ENCODE peak calls at places on chromosome 12, in six cellular contexts. O is CD8-positive, alpha-beta T cell; R is body of pancreas; N is testis; T is lower lobe of right lung; M is psoas muscle. C is an unnamed sample.
A peak's percentile ranks its signal among the peaks of the same experiment; 100 is the strongest.

GRCh38 chr12:64635356-64635998 is 25.2 kb downstream of the RASSF3 start:
- DNase-seq in O (no peak), R (no peak), N (no peak), T (no peak), M (no peak), C (no peak)

GRCh38 chr12:122282066-122282465 is 15.8 kb upstream of the VPS33A start:
- DNase-seq in O (no peak), R (no peak), N (no peak), T (no peak), M (no peak), C (no peak)

GRCh38 chr12:30152705-30153104 is 369.0 kb upstream of the TMTC1 start:
- DNase-seq in O (no peak), R (no peak), N (no peak), T (no peak), M (no peak), C (no peak)

GRCh38 chr12:112749081-112749480 is 42.5 kb upstream of the RPH3A start:
- DNase-seq in O (no peak), R (no peak), N (no peak), T (no peak), M (no peak), C (peak; percentile 10)

GRCh38 chr12:71142046-71142445 is 15.8 kb downstream of the TSPAN8 start:
- DNase-seq in O (no peak), R (no peak), N (no peak), T (no peak), M (no peak), C (no peak)

GRCh38 chr12:110012137-110012536 is 12.9 kb downstream of the ANKRD13A start:
- DNase-seq in O (peak; percentile 33), R (no peak), N (no peak), T (peak; percentile 75), M (no peak), C (no peak)

GRCh38 chr12:22665476-22665875 is 40.5 kb downstream of the ETNK1 start:
- DNase-seq in O (no peak), R (no peak), N (no peak), T (no peak), M (no peak), C (no peak)

GRCh38 chr12:95173392-95174251 is 43.6 kb downstream of the FGD6 start:
- DNase-seq in O (no peak), R (peak; percentile 88), N (peak; percentile 68), T (peak; percentile 69), M (peak; percentile 69), C (no peak)

GRCh38 chr12:6850796-6851152 is 312 bp downstream of the CDCA3 start:
- DNase-seq in O (no peak), R (no peak), N (no peak), T (no peak), M (peak; percentile 72), C (no peak)

GRCh38 chr12:130872179-130873096 is 572 bp downstream of the RAN start:
- DNase-seq in O (peak; percentile 37), R (peak; percentile 23), N (peak; percentile 60), T (peak; percentile 61), M (peak; percentile 67), C (no peak)

GRCh38 chr12:79725987-79726386 is 35.2 kb upstream of the PAWR start:
- DNase-seq in O (no peak), R (no peak), N (no peak), T (no peak), M (no peak), C (no peak)

GRCh38 chr12:15186593-15186992 is 34.6 kb downstream of the RERG start:
- DNase-seq in O (no peak), R (peak; percentile 31), N (no peak), T (no peak), M (no peak), C (no peak)

GRCh38 chr12:45558353-45558752 is 171.2 kb upstream of the ARID2 start:
- DNase-seq in O (no peak), R (no peak), N (no peak), T (no peak), M (no peak), C (no peak)

GRCh38 chr12:2097617-2098016 is 44.8 kb downstream of the CACNA1C start:
- DNase-seq in O (no peak), R (no peak), N (no peak), T (no peak), M (no peak), C (no peak)

GRCh38 chr12:7079826-7080125 is 12.5 kb downstream of the C1R start:
- DNase-seq in O (no peak), R (no peak), N (no peak), T (no peak), M (no peak), C (no peak)

GRCh38 chr12:128381961-128382360 is 115.0 kb downstream of the TMEM132C start:
- DNase-seq in O (no peak), R (no peak), N (no peak), T (no peak), M (no peak), C (peak; percentile 41)

GRCh38 chr12:1077036-1077803 is 86.2 kb downstream of the ERC1 start:
- DNase-seq in O (no peak), R (no peak), N (no peak), T (no peak), M (no peak), C (no peak)

GRCh38 chr12:89464974-89465592 is 59.5 kb downstream of the GALNT4 start:
- DNase-seq in O (no peak), R (no peak), N (no peak), T (no peak), M (no peak), C (no peak)

GRCh38 chr12:54624316-54625279 is 10.1 kb downstream of the LACRT start:
- DNase-seq in O (no peak), R (no peak), N (no peak), T (no peak), M (no peak), C (no peak)

GRCh38 chr12:54018608-54018984 is 9.6 kb upstream of the HOXC6 start:
- DNase-seq in O (no peak), R (no peak), N (peak; percentile 79), T (no peak), M (peak; percentile 86), C (no peak)

DNA sequence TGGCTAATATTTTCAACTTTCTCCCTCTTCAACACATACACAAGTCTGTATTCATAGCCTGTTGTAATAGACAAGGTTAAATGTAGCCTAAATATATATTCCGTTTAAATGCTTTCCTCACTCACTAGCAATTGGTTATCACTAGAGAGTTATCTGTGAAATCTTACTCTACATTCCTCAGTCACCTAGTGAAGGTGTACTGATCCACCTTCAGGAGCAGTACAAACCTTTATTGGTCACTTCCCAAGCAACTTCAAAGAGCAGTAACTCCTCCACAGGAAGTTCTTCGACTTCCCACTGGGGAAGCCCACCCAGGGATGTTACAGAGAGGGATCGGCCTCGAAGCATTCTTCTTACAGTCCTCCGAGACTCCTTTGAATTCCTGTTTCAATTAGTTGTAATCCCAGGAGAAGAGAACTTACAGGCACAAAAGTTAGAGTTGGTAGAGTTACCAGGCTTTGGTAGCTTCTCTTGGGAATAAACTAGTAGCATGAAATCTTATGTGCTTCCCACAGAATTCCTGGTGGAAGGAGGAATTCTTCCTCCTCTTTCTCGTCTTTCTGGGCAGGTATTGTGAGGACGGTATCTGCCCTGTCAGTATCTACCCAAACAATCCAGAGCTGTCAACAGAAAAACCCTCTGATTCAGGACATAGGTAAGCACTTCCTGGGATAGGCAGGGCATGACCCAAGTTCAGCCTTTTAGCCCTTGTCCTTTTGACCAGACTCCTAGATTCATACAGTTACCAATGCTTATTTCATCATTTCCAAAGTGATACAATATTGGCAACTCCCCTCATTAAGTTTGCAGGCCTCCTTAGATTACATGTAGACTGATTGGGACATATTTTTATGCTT is at the start of gene GYS2:
- DNase-seq in O (no peak), R (no peak), N (no peak), T (no peak), M (no peak), C (no peak)
- H3K27ac ChIP-seq in O (no peak within 1 kb of the TSS), R (no peak within 1 kb of the TSS), N (no peak within 1 kb of the TSS), T (no peak within 1 kb of the TSS), M (no peak within 1 kb of the TSS), C (no peak within 1 kb of the TSS)

GRCh38 chr12:124636138-124636968 is 68.9 kb upstream of the NCOR2 start:
- DNase-seq in O (peak; percentile 75), R (peak; percentile 38), N (no peak), T (no peak), M (peak; percentile 78), C (no peak)
- H3K27ac ChIP-seq in O (no peak overlapping the region), R (no peak overlapping the region), N (no peak overlapping the region), T (no peak overlapping the region), M (no peak overlapping the region), C (no peak overlapping the region)

GRCh38 chr12:126534495-126534894 is 1469.3 kb downstream of the AACS start:
- DNase-seq in O (no peak), R (no peak), N (no peak), T (no peak), M (no peak), C (no peak)

GRCh38 chr12:126538888-126539287 is 1473.7 kb downstream of the AACS start:
- DNase-seq in O (no peak), R (no peak), N (no peak), T (no peak), M (no peak), C (no peak)

DNA sequence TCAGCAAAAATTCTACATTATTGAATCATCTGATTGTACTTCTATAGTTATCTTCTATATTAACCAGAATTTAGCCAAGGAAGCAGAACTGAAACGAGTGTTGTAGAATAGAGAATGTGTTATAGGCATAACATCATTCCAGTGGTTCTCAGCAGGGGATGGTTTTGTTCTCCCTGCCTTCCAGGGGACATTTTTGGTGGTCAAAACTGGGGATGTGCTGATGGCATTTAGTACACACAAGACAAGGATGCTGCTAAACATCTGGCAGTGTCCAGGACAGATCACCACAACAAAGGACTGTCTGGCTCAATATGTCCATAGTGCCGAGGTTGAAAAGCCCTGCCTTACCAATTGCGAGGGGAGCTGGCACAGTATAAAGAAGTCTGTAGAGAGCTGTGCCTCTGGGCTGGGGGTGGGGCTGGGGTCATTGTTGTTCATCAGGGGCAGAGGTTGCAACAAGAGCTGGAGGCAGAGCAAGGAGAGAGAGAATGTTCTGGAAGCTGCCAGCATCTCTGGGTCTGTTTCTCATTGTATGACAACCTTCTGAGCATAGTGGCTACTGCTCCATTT is 1472.8 kb downstream of the AACS start:
- DNase-seq in O (no peak), R (no peak), N (no peak), T (no peak), M (no peak), C (no peak)
- H3K27ac ChIP-seq in O (no peak overlapping the region), R (no peak overlapping the region), N (no peak overlapping the region), T (no peak overlapping the region), M (no peak overlapping the region), C (no peak overlapping the region)

GRCh38 chr12:91982946-91983345 is 162.7 kb downstream of the BTG1 start:
- DNase-seq in O (no peak), R (no peak), N (no peak), T (no peak), M (no peak), C (no peak)

GRCh38 chr12:91983935-91984334 is 161.7 kb downstream of the BTG1 start:
- DNase-seq in O (no peak), R (no peak), N (no peak), T (no peak), M (no peak), C (no peak)

GRCh38 chr12:91986084-91986483 is 159.6 kb downstream of the BTG1 start:
- DNase-seq in O (no peak), R (no peak), N (no peak), T (no peak), M (no peak), C (no peak)

GRCh38 chr12:91985002-91985767 is 160.5 kb downstream of the BTG1 start:
- DNase-seq in O (peak; percentile 26), R (no peak), N (no peak), T (no peak), M (no peak), C (no peak)

DNA sequence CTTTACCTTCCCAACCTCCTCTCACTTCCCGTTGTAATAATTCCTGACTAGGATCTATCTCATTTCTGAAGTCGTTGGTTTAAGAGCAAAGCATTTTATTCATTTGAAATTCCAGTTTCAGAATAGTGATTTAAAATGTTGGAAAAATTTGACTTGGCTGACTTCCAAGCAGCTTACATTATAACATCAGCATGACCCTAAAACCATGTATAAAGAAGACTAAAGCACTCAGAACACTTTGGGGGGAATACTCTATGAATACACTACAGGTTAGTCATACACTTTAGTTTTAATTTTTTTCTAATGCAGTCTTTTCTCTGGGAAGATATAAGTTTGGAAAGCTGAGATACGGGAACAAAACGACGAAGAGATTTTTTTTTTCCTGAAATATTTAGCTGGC is 161.1 kb downstream of the BTG1 start:
- DNase-seq in O (no peak), R (no peak), N (no peak), T (no peak), M (no peak), C (no peak)
- H3K27ac ChIP-seq in O (no peak overlapping the region), R (no peak overlapping the region), N (no peak overlapping the region), T (no peak overlapping the region), M (no peak overlapping the region), C (no peak overlapping the region)

C was measured in caudate nucleus.